ENCODE peak calls at places on chromosomes 5 and 9, in nine cellular contexts. R is hepatocyte, I is MCF 10A, N is GM12865, E is OCI-LY7, U is epithelial cell of esophagus, Y is upper lobe of right lung, A is A673, T is astrocyte. F is an unnamed sample.
A peak's percentile ranks its signal among the peaks of the same experiment; 100 is the strongest.

GRCh38 chr5:151248651-151249050 is 4.3 kb upstream of the GM2A start:
- DNase-seq in I (no peak), Y (no peak), U (no peak), E (no peak), A (no peak), R (no peak), N (no peak), T (no peak), F (no peak)

GRCh38 chr5:67983251-67983941 is 232.2 kb upstream of the PIK3R1 start:
- DNase-seq in I (peak; percentile 48), Y (no peak), U (peak; percentile 60), A (peak; percentile 45), T (peak; percentile 88), N (no peak), R (peak; percentile 60), E (no peak), F (no peak)

GRCh38 chr5:6820851-6821479 is 107.7 kb downstream of the TENT4A start:
- DNase-seq in U (peak; percentile 29), I (peak; percentile 33), E (peak; percentile 44), R (peak; percentile 67), Y (no peak), N (peak; percentile 58), A (peak; percentile 55), T (no peak), F (no peak)

GRCh38 chr5:134494780-134495179 is 30.7 kb upstream of the JADE2 start:
- DNase-seq in A (no peak), I (no peak), U (no peak), T (no peak), R (no peak), E (peak; percentile 21), N (peak; percentile 57), Y (no peak), F (no peak)

GRCh38 chr9:131447600-131447999 is 53.7 kb downstream of the PRRC2B start:
- DNase-seq in T (no peak), A (no peak), I (no peak), N (no peak), R (no peak), E (no peak), U (no peak), Y (no peak), F (no peak)

GRCh38 chr5:124341066-124341943 is 405.1 kb downstream of the ZNF608 start:
- DNase-seq in N (peak; percentile 12), E (no peak), T (no peak), A (no peak), Y (no peak), R (no peak), I (no peak), U (no peak), F (no peak)

GRCh38 chr9:104494808-104495207 is 9.3 kb upstream of the OR13F1 start:
- DNase-seq in T (no peak), Y (no peak), N (no peak), R (no peak), E (peak; percentile 22), U (no peak), I (peak; percentile 6), A (peak; percentile 34), F (no peak)

GRCh38 chr9:126474786-126475485 is 138.8 kb upstream of the LMX1B start:
- DNase-seq in E (no peak), A (no peak), T (peak; percentile 95), R (no peak), N (no peak), I (peak; percentile 83), U (peak; percentile 46), Y (no peak), F (no peak)

GRCh38 chr9:127166651-127167524 is 44.5 kb upstream of the ANGPTL2 start:
- DNase-seq in Y (peak; percentile 48), N (peak; percentile 96), U (peak; percentile 98), A (peak; percentile 40), E (peak; percentile 98), R (no peak), I (peak; percentile 97), T (peak; percentile 47), F (peak; percentile 65)

GRCh38 chr5:176406436-176407052 is 9.8 kb downstream of the CLTB start:
- DNase-seq in A (no peak), Y (peak; percentile 25), T (no peak), U (no peak), N (no peak), E (no peak), R (peak; percentile 3), I (no peak), F (peak; percentile 33)

GRCh38 chr5:107005653-107006052 is 665.1 kb downstream of the EFNA5 start:
- DNase-seq in N (no peak), R (no peak), A (no peak), Y (no peak), U (no peak), I (no peak), T (no peak), E (no peak), F (no peak)

GRCh38 chr5:67315082-67315801 is 118.6 kb upstream of the CD180 start:
- DNase-seq in Y (no peak), A (peak; percentile 58), U (peak; percentile 84), R (no peak), N (no peak), I (peak; percentile 85), E (no peak), T (peak; percentile 65), F (no peak)

GRCh38 chr9:135372036-135372435 is 107.5 kb upstream of the PPP1R26 start:
- DNase-seq in U (no peak), T (no peak), R (no peak), Y (no peak), A (no peak), N (no peak), E (no peak), I (no peak), F (no peak)
- TF ChIP-seq CTCF in U (no peak), T (no peak), R (no peak), Y (no peak), A (no peak), N (no peak), E (no peak), I (no peak), F (no peak)

GRCh38 chr5:154972476-154973080 is 31.7 kb downstream of the MRPL22 start:
- DNase-seq in U (peak; percentile 63), I (peak; percentile 66), A (peak; percentile 72), T (peak; percentile 18), N (peak; percentile 30), Y (no peak), R (peak; percentile 75), E (peak; percentile 25), F (no peak)
- TF ChIP-seq CTCF in U (peak; percentile 75), I (peak; percentile 68), A (peak; percentile 70), T (peak; percentile 63), N (peak; percentile 46), Y (peak; percentile 49), R (peak; percentile 77), E (peak; percentile 75), F (peak; percentile 33)

GRCh38 chr9:92717201-92718085 is 47.2 kb downstream of the BICD2 start:
- DNase-seq in N (peak; percentile 73), T (no peak), Y (no peak), U (peak; percentile 48), A (no peak), I (no peak), E (peak; percentile 55), R (no peak), F (no peak)

GRCh38 chr9:92715488-92716231 is 45.7 kb upstream of the IPPK start:
- DNase-seq in T (peak; percentile 19), Y (no peak), A (no peak), I (peak; percentile 68), U (peak; percentile 97), N (no peak), R (no peak), E (no peak), F (peak; percentile 71)

GRCh38 chr9:92714787-92715487 is 45.0 kb upstream of the IPPK start:
- DNase-seq in Y (no peak), R (no peak), T (no peak), U (no peak), A (no peak), E (no peak), N (no peak), I (no peak), F (peak; percentile 70)

GRCh38 chr9:92718086-92719001 is 46.3 kb downstream of the BICD2 start:
- DNase-seq in R (no peak), U (peak; percentile 43), T (no peak), E (peak; percentile 57), Y (no peak), A (no peak), N (no peak), I (no peak), F (no peak)

GRCh38 chr9:92716557-92716956 is 46.6 kb upstream of the IPPK start:
- DNase-seq in Y (peak; percentile 79), N (peak; percentile 71), E (peak; percentile 80), A (peak; percentile 54), T (no peak), U (peak; percentile 72), I (peak; percentile 64), R (peak; percentile 74), F (peak; percentile 73)
- TF ChIP-seq CTCF in Y (peak; percentile 92), N (peak; percentile 93), E (peak; percentile 97), A (peak; percentile 92), T (peak; percentile 71), U (peak; percentile 93), I (peak; percentile 87), R (peak; percentile 80), F (peak; percentile 89)

GRCh38 chr9:29966247-29966646 is 2393.0 kb upstream of the C9orf72 start:
- DNase-seq in R (peak; percentile 22), A (peak; percentile 21), E (no peak), T (peak; percentile 5), I (peak; percentile 38), N (no peak), U (peak; percentile 80), Y (no peak), F (no peak)

GRCh38 chr9:29969408-29969807 is 2396.1 kb upstream of the C9orf72 start:
- DNase-seq in Y (no peak), N (no peak), T (no peak), E (no peak), I (no peak), A (no peak), U (no peak), R (no peak), F (no peak)

GRCh38 chr9:29974197-29974596 is 2400.9 kb upstream of the C9orf72 start:
- DNase-seq in Y (no peak), A (no peak), T (no peak), I (no peak), U (peak; percentile 10), E (no peak), R (no peak), N (no peak), F (no peak)

GRCh38 chr9:29968831-29969230 is 2395.6 kb upstream of the C9orf72 start:
- DNase-seq in I (no peak), Y (no peak), U (no peak), E (no peak), A (no peak), R (no peak), N (no peak), T (no peak), F (peak; percentile 64)

DNA sequence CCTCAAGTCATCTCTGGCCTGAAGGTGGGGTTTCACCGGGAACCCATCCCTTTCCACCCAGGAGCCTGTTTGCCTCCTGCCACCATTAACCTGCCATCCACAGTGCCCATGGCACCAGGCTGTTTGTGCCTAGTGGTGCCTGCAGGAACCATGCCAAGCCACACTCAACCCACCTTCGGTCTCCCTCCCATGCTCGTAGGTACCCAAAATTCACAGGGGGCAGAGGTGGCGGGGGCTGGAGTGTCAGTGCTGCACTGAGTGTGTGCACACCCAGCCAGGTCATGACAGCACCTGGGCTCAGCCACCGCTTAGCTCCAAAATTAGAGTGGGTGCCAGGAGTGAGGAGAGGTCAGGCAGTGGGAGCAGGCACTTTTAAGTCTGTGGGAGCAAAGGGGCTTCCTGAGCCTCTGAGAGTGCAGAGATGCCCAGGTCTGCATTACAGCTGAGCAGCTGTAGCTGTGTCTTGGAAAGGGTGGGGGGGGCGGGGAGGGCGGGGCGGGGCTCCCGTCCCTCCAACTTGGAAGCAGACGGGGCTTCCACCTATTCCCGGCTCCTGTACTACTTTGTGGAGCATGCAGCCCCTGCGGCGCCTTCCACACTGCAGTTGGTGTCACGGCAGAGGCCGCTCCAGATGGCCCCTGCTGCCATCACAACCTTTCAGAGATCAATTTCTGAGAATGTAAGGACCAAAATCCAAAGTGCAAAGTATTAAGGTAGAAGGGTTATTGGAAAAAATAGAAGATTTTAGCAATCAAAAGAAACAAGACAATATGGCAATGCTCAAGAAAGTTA is 2396.8 kb upstream of the C9orf72 start:
- DNase-seq in E (no peak), Y (no peak), A (no peak), I (no peak), N (no peak), T (no peak), U (no peak), R (no peak), F (peak; percentile 53)
- TF ChIP-seq CTCF in E (no peak), Y (no peak), A (no peak), I (no peak), N (no peak), T (no peak), U (no peak), R (no peak), F (no peak)

F was measured in coronary artery.